ENCODE peak calls at places on chromosomes 3 and 15, in five cellular contexts. Q, B, U, J and G are unnamed samples.

GRCh38 chr15:42070276-42070965 is 23.9 kb downstream of the PLA2G4D start:
- DNase-seq in Q (no peak), B (no peak), U (no peak), J (no peak), G (no peak)

GRCh38 chr3:148077318-148077923 is 620.3 kb upstream of the AGTR1 start:
- DNase-seq in Q (no peak), B (no peak), U (no peak), J (no peak), G (peak)

GRCh38 chr3:72803573-72803972 is 44.7 kb downstream of the SHQ1 start:
- DNase-seq in Q (no peak), B (no peak), U (no peak), J (no peak), G (no peak)

GRCh38 chr15:79904256-79904655 is 7.4 kb upstream of the MTHFS start:
- DNase-seq in Q (no peak), B (no peak), U (no peak), J (no peak), G (no peak)

GRCh38 chr15:32135326-32135725 is 105.0 kb downstream of the CHRNA7 start:
- DNase-seq in Q (no peak), B (no peak), U (no peak), J (no peak), G (no peak)

GRCh38 chr3:7194081-7194835 is 333.3 kb downstream of the GRM7 start:
- DNase-seq in Q (no peak), B (no peak), U (no peak), J (no peak), G (no peak)

GRCh38 chr3:69324362-69325025 is 61.4 kb downstream of the FRMD4B start:
- DNase-seq in Q (no peak), B (no peak), U (no peak), J (no peak), G (peak)

GRCh38 chr3:94069242-94069813 is 6.5 kb downstream of the NSUN3 start:
- DNase-seq in Q (no peak), B (no peak), U (no peak), J (no peak), G (peak)

GRCh38 chr15:29682781-29683180 is 139.5 kb downstream of the TJP1 start:
- DNase-seq in Q (no peak), B (no peak), U (no peak), J (no peak), G (no peak)

GRCh38 chr3:164883161-164883560 is 195.1 kb downstream of the SI start:
- DNase-seq in Q (no peak), B (no peak), U (no peak), J (no peak), G (no peak)

GRCh38 chr3:152769523-152769922 is 65.4 kb upstream of the P2RY1 start:
- DNase-seq in Q (no peak), B (no peak), U (no peak), J (no peak), G (no peak)

GRCh38 chr3:16399473-16399872 is 114.0 kb downstream of the RFTN1 start:
- DNase-seq in Q (no peak), B (no peak), U (peak), J (no peak), G (no peak)

GRCh38 chr3:71129611-71130515 is 453.7 kb downstream of the FOXP1 start:
- DNase-seq in Q (no peak), B (no peak), U (no peak), J (no peak), G (peak)

GRCh38 chr3:122268257-122269024 is 56.6 kb upstream of the CSTA start:
- DNase-seq in Q (no peak), B (no peak), U (no peak), J (no peak), G (no peak)

GRCh38 chr3:6062226-6063187 is 798.4 kb upstream of the GRM7 start:
- DNase-seq in Q (no peak), B (no peak), U (no peak), J (no peak), G (no peak)

GRCh38 chr3:133448478-133449122 is 48.7 kb downstream of the BFSP2 start:
- DNase-seq in Q (no peak), B (peak), U (no peak), J (no peak), G (no peak)

GRCh38 chr3:114299421-114299820 is 5.6 kb downstream of the TIGIT start:
- DNase-seq in Q (no peak), B (no peak), U (no peak), J (no peak), G (peak)

GRCh38 chr15:80932989-80933388 is 56.6 kb downstream of the MESD start:
- DNase-seq in Q (no peak), B (no peak), U (peak), J (no peak), G (no peak)

GRCh38 chr3:6799264-6799915 is 61.5 kb upstream of the GRM7 start:
- DNase-seq in Q (peak), B (no peak), U (no peak), J (peak), G (peak)

GRCh38 chr3:169112153-169112892 is 551.2 kb downstream of the MECOM start:
- DNase-seq in Q (no peak), B (no peak), U (peak), J (no peak), G (peak)

GRCh38 chr15:77572186-77572585 is 60.5 kb downstream of the LINGO1 start:
- DNase-seq in Q (no peak), B (no peak), U (no peak), J (no peak), G (no peak)

GRCh38 chr15:84081391-84082168 is 154.0 kb upstream of the GOLGA6L4 start:
- DNase-seq in Q (no peak), B (no peak), U (no peak), J (no peak), G (no peak)

GRCh38 chr3:58707390-58707930 is 40.9 kb upstream of the FAM3D start:
- DNase-seq in Q (no peak), B (no peak), U (no peak), J (no peak), G (no peak)